ENCODE peak calls at places on chromosomes 2 and 18, in ten cellular contexts. R, O, V, N, Q, X, F, K, Y and E are unnamed samples.

GRCh38 chr18:75654928-75655745 is 227.6 kb upstream of the SMIM21 start:
- DNase-seq in Q (no peak), Y (no peak), V (peak; percentile 35), X (no peak), K (no peak), O (no peak), N (no peak), F (no peak), R (no peak), E (peak; percentile 8)

GRCh38 chr2:10235909-10236550 is 66.7 kb upstream of the HPCAL1 start:
- DNase-seq in R (no peak), V (no peak), N (no peak), X (no peak), Y (peak; percentile 65), O (no peak), Q (no peak), F (peak; percentile 41), K (no peak), E (no peak)

GRCh38 chr2:172246649-172247048 is 143.9 kb upstream of the DLX2 start:
- DNase-seq in F (no peak), V (peak; percentile 70), N (no peak), Q (no peak), Y (no peak), K (no peak), X (no peak), O (no peak), R (peak; percentile 70), E (no peak)

GRCh38 chr18:45777393-45777792 is 48.1 kb upstream of the SIGLEC15 start:
- DNase-seq in O (no peak), Q (peak; percentile 77), X (no peak), Y (no peak), R (no peak), K (no peak), V (no peak), F (no peak), N (no peak), E (peak; percentile 86)

GRCh38 chr18:63022429-63023022 is 297.0 kb downstream of the BCL2 start:
- DNase-seq in X (no peak), Y (peak; percentile 66), N (peak; percentile 26), O (no peak), Q (no peak), K (no peak), V (peak; percentile 52), R (peak; percentile 21), F (no peak), E (no peak)

GRCh38 chr2:96881349-96882195 is 11.7 kb upstream of the SEMA4C start:
- DNase-seq in N (no peak), O (no peak), V (peak; percentile 94), F (no peak), Y (no peak), R (peak; percentile 63), X (no peak), Q (no peak), K (no peak), E (no peak)

GRCh38 chr2:234770081-234770506 is 181.7 kb upstream of the SH3BP4 start:
- DNase-seq in N (no peak), R (no peak), Y (no peak), F (no peak), V (peak; percentile 63), K (no peak), Q (peak; percentile 29), X (no peak), O (no peak), E (no peak)

GRCh38 chr2:211516537-211516936 is 960.1 kb downstream of the CPS1 start:
- DNase-seq in R (no peak), O (no peak), K (no peak), F (no peak), N (no peak), Q (no peak), X (no peak), Y (no peak), V (no peak), E (no peak)

GRCh38 chr2:86507600-86507999 is 55.6 kb downstream of the CHMP3 start:
- DNase-seq in N (no peak), F (no peak), K (no peak), V (no peak), O (no peak), Q (no peak), R (no peak), X (no peak), Y (no peak), E (no peak)

GRCh38 chr2:238581126-238581525 is 154.4 kb downstream of the ASB1 start:
- DNase-seq in Q (no peak), Y (no peak), V (no peak), N (no peak), X (no peak), F (no peak), R (no peak), K (no peak), O (no peak), E (no peak)

GRCh38 chr18:22846088-22846683 is 86.9 kb upstream of the RBBP8 start:
- DNase-seq in X (no peak), Q (no peak), K (no peak), V (no peak), Y (no peak), R (peak; percentile 45), N (peak; percentile 32), O (no peak), F (no peak), E (peak; percentile 34)

GRCh38 chr2:95060446-95061118 is 35.1 kb downstream of the MAL start:
- DNase-seq in O (no peak), R (no peak), N (no peak), K (no peak), Y (peak; percentile 43), X (no peak), F (no peak), Q (no peak), V (no peak), E (no peak)

GRCh38 chr2:26764078-26764887 is at the start of gene SLC35F6:
- DNase-seq in Q (no peak), X (peak; percentile 87), O (peak; percentile 84), Y (peak; percentile 95), V (peak; percentile 87), K (peak; percentile 86), R (peak; percentile 84), F (peak; percentile 92), N (peak; percentile 89), E (peak; percentile 96)